ENCODE peak calls at places on chromosome 17, in nine cellular contexts. F, U, T, W, O, X, J, D and Z are unnamed samples. For H3K9me3, the result is how much of the 10 kb centered on the place peaks cover.

GRCh38 chr17:55768946-55769624 is 18.2 kb downstream of the PCTP start:
- DNase-seq in X (no peak), O (peak), D (no peak), T (no peak), J (peak), F (no peak), W (no peak), U (no peak), Z (no peak)

GRCh38 chr17:18186271-18186982 is 2.8 kb downstream of the ALKBH5 start:
- DNase-seq in U (no peak), O (peak), X (no peak), T (no peak), W (no peak), D (no peak), F (no peak), J (peak), Z (no peak)

GRCh38 chr17:19376799-19377198 is 1.5 kb upstream of the MAPK7 start:
- DNase-seq in U (no peak), O (no peak), X (peak), F (peak), W (peak), J (no peak), D (no peak), T (no peak), Z (no peak)

GRCh38 chr17:44786551-44787081 is 27.8 kb downstream of the ADAM11 start:
- DNase-seq in D (no peak), X (no peak), F (no peak), W (no peak), J (no peak), U (no peak), O (no peak), T (no peak), Z (no peak)

GRCh38 chr17:80068301-80069160 is 32.1 kb downstream of the CCDC40 start:
- DNase-seq in X (peak), T (peak), F (peak), D (no peak), O (peak), U (no peak), W (no peak), J (peak), Z (no peak)

GRCh38 chr17:20191066-20191465 is 181.9 kb downstream of the SPECC1 start:
- DNase-seq in W (no peak), T (no peak), J (peak), D (no peak), X (peak), U (no peak), F (peak), O (peak), Z (no peak)

GRCh38 chr17:1039511-1040215 is 42.7 kb downstream of the TIMM22 start:
- DNase-seq in T (no peak), F (no peak), J (no peak), U (no peak), D (no peak), O (no peak), X (no peak), W (no peak), Z (no peak)

GRCh38 chr17:8470447-8471047 is 34.9 kb downstream of the NDEL1 start:
- DNase-seq in X (peak), F (no peak), U (no peak), D (no peak), O (no peak), T (no peak), W (no peak), J (peak), Z (no peak)

GRCh38 chr17:9414471-9414870 is 161.1 kb downstream of the STX8 start:
- DNase-seq in X (no peak), D (no peak), J (no peak), O (no peak), T (no peak), U (no peak), W (no peak), F (no peak), Z (peak)

GRCh38 chr17:68006797-68007196 is 10.5 kb upstream of the C17orf58 start:
- DNase-seq in D (no peak), F (no peak), J (no peak), X (no peak), O (no peak), U (no peak), T (no peak), W (no peak), Z (no peak)

GRCh38 chr17:79802736-79803420 is 6.0 kb upstream of the CBX8 start:
- DNase-seq in X (no peak), O (no peak), F (no peak), D (no peak), T (no peak), J (no peak), W (no peak), U (no peak), Z (no peak)

GRCh38 chr17:78748048-78748729 is 33.9 kb downstream of the CYTH1 start:
- DNase-seq in J (peak), X (peak), T (no peak), F (no peak), D (no peak), O (no peak), U (no peak), W (no peak), Z (no peak)

GRCh38 chr17:48636177-48637018 is 10.2 kb upstream of the HOXB9 start:
- DNase-seq in F (peak), T (peak), X (peak), W (no peak), D (peak), U (peak), O (peak), J (peak), Z (peak)

GRCh38 chr17:12959441-12959840 is 58.4 kb downstream of the ELAC2 start:
- DNase-seq in W (no peak), U (no peak), T (no peak), O (peak), X (no peak), F (peak), D (no peak), J (peak), Z (no peak)

GRCh38 chr17:36760425-36760824 is 159.0 kb downstream of the MRM1 start:
- DNase-seq in O (no peak), W (no peak), F (no peak), D (no peak), X (no peak), J (peak), U (no peak), T (no peak), Z (no peak)

GRCh38 chr17:40522250-40522960 is 21.0 kb upstream of the TNS4 start:
- DNase-seq in F (no peak), J (peak), D (no peak), T (no peak), U (no peak), W (no peak), X (no peak), O (peak), Z (no peak)

GRCh38 chr17:17423656-17424055 is 53.1 kb upstream of the MED9 start:
- DNase-seq in J (no peak), X (no peak), U (no peak), T (no peak), W (no peak), F (no peak), O (no peak), D (no peak), Z (no peak)

GRCh38 chr17:49404906-49405305 is 9.8 kb downstream of the PHB1 start:
- DNase-seq in O (no peak), U (no peak), D (no peak), T (no peak), X (no peak), F (no peak), W (no peak), J (no peak), Z (no peak)

DNA sequence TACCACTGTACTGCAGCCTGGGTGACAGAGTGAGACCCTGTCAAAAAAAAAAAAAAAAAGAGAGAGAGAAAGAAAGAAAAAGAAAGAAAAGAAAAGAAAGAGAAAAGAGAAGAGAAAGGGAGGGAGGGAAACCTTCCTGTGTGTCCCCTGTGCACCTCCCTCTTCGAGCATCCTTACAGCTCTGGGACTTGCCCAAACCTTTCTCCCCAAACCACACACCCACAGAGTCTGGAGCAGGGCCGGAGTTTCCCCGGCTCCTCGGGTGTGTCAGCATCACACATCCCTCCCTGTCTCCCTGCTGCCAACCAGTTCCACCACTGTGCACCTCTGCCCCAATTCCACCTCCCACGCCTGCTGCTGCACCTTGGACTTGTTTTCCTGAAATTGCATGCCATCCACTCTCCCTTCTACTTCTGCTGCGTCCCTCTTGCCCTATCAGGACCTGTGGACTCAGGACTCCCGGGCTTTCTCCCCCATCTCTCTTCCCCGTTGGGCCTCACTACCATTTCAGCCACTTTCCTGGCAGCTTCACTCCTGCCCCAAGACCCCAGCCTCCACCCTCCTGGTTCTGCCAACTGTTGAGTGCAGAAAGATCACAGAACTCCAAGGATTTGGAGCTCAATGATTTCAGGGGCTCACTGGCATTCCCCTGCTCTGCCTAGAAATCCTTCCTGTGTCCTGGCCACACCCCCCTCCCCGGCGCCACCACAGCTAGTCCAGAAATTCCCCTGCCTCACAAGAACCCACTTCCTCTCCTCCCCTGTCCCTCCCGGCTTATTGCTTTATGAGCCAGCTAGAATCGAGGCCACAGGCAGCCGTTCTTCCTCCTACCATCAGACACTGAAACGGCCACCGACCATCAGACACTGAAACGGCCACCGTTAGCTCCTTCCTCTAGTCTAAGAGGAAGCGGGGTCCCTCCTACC is 3.7 kb upstream of the CDK3 start:
- DNase-seq in D (no peak), T (peak), X (peak), U (no peak), W (no peak), J (peak), F (peak), O (peak), Z (peak)
- H3K4me2 ChIP-seq in D (no peak), T (peak), X (peak), U (no peak), W (peak), J (peak), F (peak), O (peak), Z (peak)

DNA sequence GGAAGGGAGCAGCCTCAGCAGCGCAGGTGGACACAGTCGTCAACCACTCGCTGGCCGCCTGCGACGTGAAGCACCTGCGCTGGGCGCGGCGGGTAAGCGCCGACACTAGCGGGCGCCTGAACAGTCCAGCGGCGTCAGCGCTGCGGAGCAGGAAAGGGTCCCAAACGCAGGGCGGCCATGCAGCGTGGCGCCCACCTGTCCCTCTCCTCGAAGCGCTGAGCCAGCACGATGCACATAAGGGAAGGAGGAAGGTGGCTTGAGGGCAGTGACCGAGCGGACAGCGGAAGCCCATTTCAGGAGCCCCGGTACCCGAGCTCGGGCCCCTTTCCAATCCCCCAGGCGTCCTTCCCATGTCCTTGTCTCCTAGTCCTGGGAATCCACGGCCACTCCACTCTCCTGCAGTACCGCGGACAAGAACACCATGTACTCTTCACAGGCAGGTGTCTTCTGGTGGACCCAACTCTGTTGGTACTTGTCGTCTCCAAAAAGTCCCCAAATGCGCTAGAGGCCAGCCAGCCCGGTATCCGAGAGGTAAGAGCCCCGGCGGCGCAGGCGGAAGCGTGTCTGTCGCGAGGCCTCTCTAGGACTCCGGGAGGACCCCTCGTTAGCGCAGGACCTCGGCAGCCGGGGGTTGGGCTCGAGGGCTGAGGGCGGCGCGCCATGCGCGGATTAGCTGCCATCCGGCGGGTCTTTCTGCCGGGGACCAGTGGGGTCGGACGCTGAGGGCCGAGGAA is 14.4 kb downstream of the ZNF232 start:
- DNase-seq in F (no peak), O (no peak), T (no peak), D (no peak), U (peak), J (no peak), X (no peak), W (no peak), Z (no peak)
- H3K9me3 ChIP-seq in F (under half), O (half or more), T (half or more), D (half or more), U (under half), J (under half), X (under half), W (under half), Z (under half)

GRCh38 chr17:28049071-28049470 is 6.6 kb downstream of the NLK start:
- DNase-seq in O (no peak), F (no peak), D (no peak), U (no peak), T (no peak), W (no peak), X (no peak), J (no peak), Z (no peak)
- H3K4me2 ChIP-seq in O (no peak), F (no peak), D (no peak), U (no peak), T (no peak), W (no peak), X (no peak), J (no peak), Z (no peak)

DNA sequence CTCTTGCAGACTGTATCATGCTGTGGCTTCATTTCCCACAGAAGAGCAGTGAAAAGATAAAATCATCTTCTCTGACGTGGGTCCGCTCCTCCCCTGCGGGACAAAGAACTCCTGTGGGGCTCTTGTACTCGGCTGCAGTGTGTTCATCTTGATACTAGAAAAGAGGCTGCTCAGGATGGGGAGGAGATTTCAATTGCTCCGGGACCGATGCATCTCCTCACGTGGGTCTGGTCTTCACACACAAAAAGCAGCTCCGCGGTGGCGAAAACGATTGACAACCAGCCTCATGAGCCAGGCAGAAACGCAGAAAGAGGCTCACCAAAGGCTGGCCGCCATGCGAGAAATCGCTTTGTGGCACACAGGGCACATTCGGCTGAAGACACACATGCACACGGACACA is 14.4 kb upstream of the KCNJ18 start:
- DNase-seq in U (no peak), X (no peak), F (no peak), D (no peak), O (no peak), T (no peak), W (no peak), J (no peak), Z (no peak)
- H3K9me3 ChIP-seq in U (under half), X (under half), F (under half), D (under half), O (half or more), T (under half), W (under half), J (under half), Z (under half)

GRCh38 chr17:65099941-65100315 is 37.2 kb upstream of the RGS9 start:
- DNase-seq in J (peak), D (peak), U (no peak), O (peak), T (peak), W (peak), X (peak), F (peak), Z (peak)

GRCh38 chr17:65097110-65097509 is 40.1 kb upstream of the RGS9 start:
- DNase-seq in O (no peak), X (no peak), T (no peak), J (no peak), F (no peak), W (no peak), U (no peak), D (no peak), Z (no peak)

GRCh38 chr17:65100316-65101140 is 36.6 kb upstream of the RGS9 start:
- DNase-seq in W (peak), T (peak), D (peak), O (peak), U (peak), F (peak), J (peak), X (peak), Z (peak)

GRCh38 chr17:65101371-65101770 is 35.8 kb upstream of the RGS9 start:
- DNase-seq in J (no peak), U (no peak), D (no peak), X (no peak), T (no peak), O (no peak), W (no peak), F (no peak), Z (no peak)

DNA sequence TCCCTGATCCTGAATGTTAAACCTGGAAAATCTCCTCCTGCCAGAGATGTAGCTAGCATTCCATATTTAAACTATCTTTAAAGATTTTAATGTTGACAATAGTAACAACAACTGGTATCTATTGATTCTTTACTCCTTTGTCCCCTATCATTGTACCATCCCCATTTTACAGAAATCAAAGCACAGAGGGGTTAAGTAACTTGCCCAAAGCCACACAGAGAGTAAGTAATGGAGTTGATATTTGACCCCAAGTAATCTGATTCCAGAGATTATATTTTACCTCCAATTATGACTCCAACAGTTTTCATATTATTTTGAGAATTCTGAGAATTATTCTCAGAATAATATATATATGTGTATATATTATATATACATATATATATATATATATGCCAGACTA is 37.7 kb upstream of the RGS9 start:
- DNase-seq in T (no peak), U (no peak), W (no peak), X (no peak), O (no peak), F (no peak), D (no peak), J (no peak), Z (no peak)
- H3K4me2 ChIP-seq in T (peak), U (no peak), W (peak), X (no peak), O (no peak), F (peak), D (peak), J (peak), Z (peak)

DNA sequence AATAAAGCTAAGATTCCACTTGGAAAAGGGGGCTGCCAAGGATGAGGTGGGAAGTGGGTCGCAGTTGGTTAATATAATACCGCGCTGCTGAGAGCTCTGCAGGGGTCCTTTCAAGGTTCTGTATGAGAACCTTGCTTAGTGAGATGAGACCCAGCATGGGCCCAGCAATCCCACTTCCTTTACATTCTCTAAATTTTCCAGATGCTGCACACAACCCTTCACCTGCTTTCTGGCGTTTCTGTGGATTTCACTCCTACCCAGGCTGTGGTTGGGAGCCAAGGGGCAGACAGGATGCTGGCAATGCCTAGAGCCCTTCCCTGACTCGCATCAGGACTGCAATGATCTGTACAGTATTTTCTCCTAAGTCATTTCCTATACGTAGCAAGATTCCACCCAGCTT is 10.1 kb upstream of the PIPOX start:
- DNase-seq in O (no peak), J (no peak), X (no peak), U (no peak), D (no peak), T (no peak), F (no peak), W (no peak), Z (no peak)
- H3K9me3 ChIP-seq in O (under half), J (under half), X (under half), U (under half), D (under half), T (under half), F (under half), W (under half), Z (under half)

GRCh38 chr17:61349350-61349749 is 50.3 kb upstream of the TBX2 start:
- DNase-seq in F (peak), O (no peak), U (no peak), T (no peak), D (no peak), W (no peak), X (no peak), J (peak), Z (no peak)

GRCh38 chr17:61351745-61352407 is 47.8 kb upstream of the TBX2 start:
- DNase-seq in X (no peak), U (no peak), D (no peak), T (no peak), J (no peak), F (no peak), W (no peak), O (peak), Z (no peak)

GRCh38 chr17:61340431-61340830 is 59.2 kb upstream of the TBX2 start:
- DNase-seq in D (no peak), O (peak), J (no peak), F (peak), T (no peak), X (peak), U (no peak), W (no peak), Z (no peak)

GRCh38 chr17:61345081-61345480 is 54.6 kb upstream of the TBX2 start:
- DNase-seq in W (no peak), O (no peak), J (no peak), F (no peak), T (no peak), X (no peak), U (no peak), D (no peak), Z (no peak)

DNA sequence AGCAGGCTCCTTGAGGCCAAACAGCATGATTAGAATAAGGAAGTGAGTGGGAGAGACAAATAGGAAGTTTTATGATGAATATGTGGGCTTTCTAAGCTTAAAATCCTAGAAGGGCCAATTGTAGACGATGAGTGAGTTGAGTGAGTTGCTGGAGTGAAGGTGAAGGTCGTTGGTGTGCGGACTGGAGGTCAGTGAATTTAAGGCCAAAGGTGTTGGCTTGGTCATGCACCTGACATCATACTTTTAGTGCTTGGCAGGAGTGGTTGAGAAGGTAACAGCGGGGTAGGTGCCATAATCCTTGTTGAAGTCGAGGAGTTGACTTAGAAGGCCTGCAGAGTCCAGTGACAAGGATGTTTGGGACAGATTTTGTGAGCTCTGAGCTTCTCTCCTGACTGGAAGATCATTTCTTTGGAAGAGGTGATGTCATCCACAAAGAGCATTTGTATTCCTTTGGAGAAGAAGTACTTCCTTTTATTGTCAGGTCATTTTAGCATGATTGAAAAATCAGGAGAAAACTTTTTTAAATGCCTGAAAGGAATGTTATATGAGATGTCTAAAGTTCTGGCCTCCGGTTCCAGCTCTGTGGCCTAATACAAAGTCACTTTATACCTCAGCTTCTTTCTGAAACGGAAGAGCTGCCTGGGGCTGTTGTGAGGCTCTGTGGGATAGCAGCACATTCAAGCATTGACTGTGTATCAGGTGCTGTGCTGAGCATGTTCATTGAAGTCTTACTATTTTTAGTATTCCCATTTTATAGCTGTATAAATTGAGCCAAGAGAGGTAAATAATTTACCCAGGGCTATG is 53.6 kb upstream of the TBX2 start:
- DNase-seq in T (no peak), O (no peak), X (no peak), J (no peak), D (no peak), W (no peak), F (no peak), U (no peak), Z (no peak)
- H3K4me2 ChIP-seq in T (no peak), O (no peak), X (no peak), J (no peak), D (no peak), W (no peak), F (no peak), U (no peak), Z (no peak)